ENCODE peak calls at places on chromosomes 16 and 17, in four cellular contexts. One of them, this sample, is unnamed.

GRCh38 chr16:86214326-86215232 is 295.7 kb upstream of the FOXF1 start:
- DNase-seq in endothelial cell of umbilical vein: no peak
- DNase-seq in A549: no peak
- DNase-seq in GM12878: no peak
- DNase-seq in this sample: no peak

GRCh38 chr17:80817861-80818260 is 173.8 kb upstream of the CHMP6 start:
- DNase-seq in endothelial cell of umbilical vein: no peak
- DNase-seq in A549: no peak
- DNase-seq in GM12878: no peak
- DNase-seq in this sample: no peak

GRCh38 chr17:602436-602835 is 112.2 kb downstream of the VPS53 start:
- DNase-seq in endothelial cell of umbilical vein: no peak
- DNase-seq in A549: no peak
- DNase-seq in GM12878: no peak
- DNase-seq in this sample: no peak

GRCh38 chr16:67199011-67199807 is at the start of gene ELMO3:
- DNase-seq in endothelial cell of umbilical vein: no peak
- DNase-seq in A549: no peak
- DNase-seq in GM12878: no peak
- DNase-seq in this sample: no peak

GRCh38 chr16:30930160-30930571 is 6.8 kb downstream of the FBXL19 start:
- DNase-seq in endothelial cell of umbilical vein: no peak
- DNase-seq in A549: no peak
- DNase-seq in GM12878: no peak
- DNase-seq in this sample: no peak

GRCh38 chr16:59327894-59328293 is 593.8 kb upstream of the GOT2 start:
- DNase-seq in endothelial cell of umbilical vein: no peak
- DNase-seq in A549: no peak
- DNase-seq in GM12878: no peak
- DNase-seq in this sample: no peak

GRCh38 chr16:24681793-24682192 is 47.7 kb upstream of the TNRC6A start:
- DNase-seq in endothelial cell of umbilical vein: no peak
- DNase-seq in A549: peak
- DNase-seq in GM12878: no peak
- DNase-seq in this sample: no peak

GRCh38 chr16:67506468-67506867 is 22.2 kb upstream of the RIPOR1 start:
- DNase-seq in endothelial cell of umbilical vein: no peak
- DNase-seq in A549: no peak
- DNase-seq in GM12878: no peak
- DNase-seq in this sample: no peak

GRCh38 chr16:28191364-28191985 is 20.3 kb downstream of the XPO6 start:
- DNase-seq in endothelial cell of umbilical vein: no peak
- DNase-seq in A549: no peak
- DNase-seq in GM12878: no peak
- DNase-seq in this sample: no peak

GRCh38 chr17:51734462-51734861 is 424.1 kb downstream of the CA10 start:
- DNase-seq in endothelial cell of umbilical vein: no peak
- DNase-seq in A549: no peak
- DNase-seq in GM12878: no peak
- DNase-seq in this sample: no peak

GRCh38 chr16:82152641-82153094 is 17.4 kb downstream of the MPHOSPH6 start:
- DNase-seq in endothelial cell of umbilical vein: no peak
- DNase-seq in A549: peak
- DNase-seq in GM12878: no peak
- DNase-seq in this sample: no peak

GRCh38 chr16:53093162-53093744 is 38.5 kb downstream of the CHD9 start:
- DNase-seq in endothelial cell of umbilical vein: no peak
- DNase-seq in A549: no peak
- DNase-seq in GM12878: no peak
- DNase-seq in this sample: no peak

GRCh38 chr16:55021595-55022475 is 91.2 kb downstream of the IRX5 start:
- DNase-seq in endothelial cell of umbilical vein: no peak
- DNase-seq in A549: peak
- DNase-seq in GM12878: no peak
- DNase-seq in this sample: peak

GRCh38 chr16:4392382-4393242 is 21.0 kb downstream of the VASN start:
- DNase-seq in endothelial cell of umbilical vein: no peak
- DNase-seq in A549: no peak
- DNase-seq in GM12878: no peak
- DNase-seq in this sample: no peak

GRCh38 chr16:23182675-23183485 is at the start of gene SCNN1G:
- DNase-seq in endothelial cell of umbilical vein: no peak
- DNase-seq in A549: no peak
- DNase-seq in GM12878: no peak
- DNase-seq in this sample: peak

GRCh38 chr16:2462031-2462866 is 2.3 kb downstream of the TEDC2 start:
- DNase-seq in endothelial cell of umbilical vein: no peak
- DNase-seq in A549: no peak
- DNase-seq in GM12878: no peak
- DNase-seq in this sample: no peak

GRCh38 chr16:71383054-71383773 is 24.7 kb downstream of the CALB2 start:
- DNase-seq in endothelial cell of umbilical vein: no peak
- DNase-seq in A549: no peak
- DNase-seq in GM12878: no peak
- DNase-seq in this sample: peak

GRCh38 chr16:52460652-52461172 is 86.2 kb downstream of the TOX3 start:
- DNase-seq in endothelial cell of umbilical vein: no peak
- DNase-seq in A549: no peak
- DNase-seq in GM12878: no peak
- DNase-seq in this sample: no peak

GRCh38 chr17:47205419-47205963 is 3.7 kb upstream of the MYL4 start:
- DNase-seq in endothelial cell of umbilical vein: no peak
- DNase-seq in A549: no peak
- DNase-seq in GM12878: peak
- DNase-seq in this sample: no peak

GRCh38 chr17:49076575-49077384 is 55.8 kb upstream of the B4GALNT2 start:
- DNase-seq in endothelial cell of umbilical vein: peak
- DNase-seq in A549: peak
- DNase-seq in GM12878: no peak
- DNase-seq in this sample: no peak

GRCh38 chr17:34364741-34365140 is 1.7 kb upstream of the CCL1 start:
- DNase-seq in endothelial cell of umbilical vein: no peak
- DNase-seq in A549: no peak
- DNase-seq in GM12878: no peak
- DNase-seq in this sample: no peak

GRCh38 chr16:77435240-77435819 is 496 bp upstream of the ADAMTS18 start:
- DNase-seq in endothelial cell of umbilical vein: no peak
- DNase-seq in A549: no peak
- DNase-seq in GM12878: no peak
- DNase-seq in this sample: no peak

GRCh38 chr17:14972844-14973243 is 292.3 kb downstream of the PMP22 start:
- DNase-seq in endothelial cell of umbilical vein: no peak
- DNase-seq in A549: no peak
- DNase-seq in GM12878: no peak
- DNase-seq in this sample: no peak

GRCh38 chr16:88432753-88433152 is 20.3 kb upstream of the ZFPM1 start:
- DNase-seq in endothelial cell of umbilical vein: no peak
- DNase-seq in A549: no peak
- DNase-seq in GM12878: no peak
- DNase-seq in this sample: no peak

GRCh38 chr17:67047382-67047781 is 3.0 kb downstream of the CACNG1 start:
- DNase-seq in endothelial cell of umbilical vein: no peak
- DNase-seq in A549: no peak
- DNase-seq in GM12878: no peak
- DNase-seq in this sample: no peak

GRCh38 chr16:84436196-84436595 is 67.9 kb downstream of the ATP2C2 start:
- DNase-seq in endothelial cell of umbilical vein: no peak
- DNase-seq in A549: no peak
- DNase-seq in GM12878: no peak
- DNase-seq in this sample: no peak

GRCh38 chr17:20206591-20206990 is 197.4 kb downstream of the SPECC1 start:
- DNase-seq in endothelial cell of umbilical vein: peak
- DNase-seq in A549: peak
- DNase-seq in GM12878: no peak
- DNase-seq in this sample: no peak

GRCh38 chr17:75345514-75346167 is 56.4 kb upstream of the SLC25A19 start:
- DNase-seq in endothelial cell of umbilical vein: no peak
- DNase-seq in A549: no peak
- DNase-seq in GM12878: peak
- DNase-seq in this sample: peak

GRCh38 chr16:57577691-57578224 is 35.3 kb downstream of the ADGRG5 start:
- DNase-seq in endothelial cell of umbilical vein: no peak
- DNase-seq in A549: no peak
- DNase-seq in GM12878: no peak
- DNase-seq in this sample: peak

GRCh38 chr17:39963826-39964225 is 1.0 kb downstream of the GSDMA start:
- DNase-seq in endothelial cell of umbilical vein: no peak
- DNase-seq in A549: no peak
- DNase-seq in GM12878: no peak
- DNase-seq in this sample: no peak

GRCh38 chr16:48295493-48296281 is 48.3 kb upstream of the ABCC11 start:
- DNase-seq in endothelial cell of umbilical vein: no peak
- DNase-seq in A549: no peak
- DNase-seq in GM12878: no peak
- DNase-seq in this sample: no peak

GRCh38 chr16:86718118-86718517 is 139.8 kb downstream of the FOXL1 start:
- DNase-seq in endothelial cell of umbilical vein: peak
- DNase-seq in A549: peak
- DNase-seq in GM12878: peak
- DNase-seq in this sample: no peak

GRCh38 chr17:73194514-73195222 is 1.8 kb downstream of the COG1 start:
- DNase-seq in endothelial cell of umbilical vein: no peak
- DNase-seq in A549: no peak
- DNase-seq in GM12878: no peak
- DNase-seq in this sample: no peak

GRCh38 chr17:38701504-38702165 is 3.4 kb upstream of the MLLT6 start:
- DNase-seq in endothelial cell of umbilical vein: peak
- DNase-seq in A549: peak
- DNase-seq in GM12878: peak
- DNase-seq in this sample: peak

GRCh38 chr17:3557768-3558583 is at the start of gene TRPV3:
- DNase-seq in endothelial cell of umbilical vein: no peak
- DNase-seq in A549: no peak
- DNase-seq in GM12878: peak
- DNase-seq in this sample: no peak
- TF ChIP-seq MYC in endothelial cell of umbilical vein: no peak
- TF ChIP-seq MYC in A549: no peak
- TF ChIP-seq MYC in GM12878: no peak
- TF ChIP-seq MYC in this sample: no peak

DNA sequence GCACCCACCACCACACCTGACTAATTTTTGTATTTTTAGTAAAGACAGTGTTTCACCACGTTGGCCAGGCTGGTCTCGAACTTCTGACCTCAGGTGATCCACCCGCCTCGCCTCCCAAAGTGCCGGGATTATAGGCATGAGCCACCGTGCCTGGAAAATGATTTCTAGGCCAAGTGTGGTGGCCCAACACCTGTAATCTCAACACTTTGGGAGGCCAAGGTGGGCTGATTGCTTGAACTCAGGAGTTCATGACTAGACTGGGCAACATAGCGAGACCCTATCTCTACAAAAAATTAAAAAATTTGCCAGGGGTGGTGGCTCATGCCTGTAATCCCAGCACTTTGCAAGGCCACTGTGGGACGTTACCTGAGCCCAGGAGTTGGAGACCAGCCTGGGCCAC is 11.0 kb upstream of the BAIAP3 start:
- DNase-seq in endothelial cell of umbilical vein: no peak
- DNase-seq in A549: no peak
- DNase-seq in GM12878: no peak
- DNase-seq in this sample: no peak
- TF ChIP-seq MAX in endothelial cell of umbilical vein: no peak
- TF ChIP-seq MAX in A549: no peak
- TF ChIP-seq MAX in GM12878: no peak
- TF ChIP-seq MAX in this sample: no peak

GRCh38 chr17:43531955-43532354 is 14.2 kb downstream of the ETV4 start:
- DNase-seq in endothelial cell of umbilical vein: no peak
- DNase-seq in A549: no peak
- DNase-seq in GM12878: no peak
- DNase-seq in this sample: no peak

GRCh38 chr17:43529977-43530302 is 16.2 kb downstream of the ETV4 start:
- DNase-seq in endothelial cell of umbilical vein: no peak
- DNase-seq in A549: no peak
- DNase-seq in GM12878: no peak
- DNase-seq in this sample: no peak

GRCh38 chr17:43531082-43531378 is 15.1 kb downstream of the ETV4 start:
- DNase-seq in endothelial cell of umbilical vein: no peak
- DNase-seq in A549: no peak
- DNase-seq in GM12878: no peak
- DNase-seq in this sample: no peak

GRCh38 chr17:43528988-43529814 is 16.9 kb downstream of the ETV4 start:
- DNase-seq in endothelial cell of umbilical vein: no peak
- DNase-seq in A549: no peak
- DNase-seq in GM12878: no peak
- DNase-seq in this sample: no peak

DNA sequence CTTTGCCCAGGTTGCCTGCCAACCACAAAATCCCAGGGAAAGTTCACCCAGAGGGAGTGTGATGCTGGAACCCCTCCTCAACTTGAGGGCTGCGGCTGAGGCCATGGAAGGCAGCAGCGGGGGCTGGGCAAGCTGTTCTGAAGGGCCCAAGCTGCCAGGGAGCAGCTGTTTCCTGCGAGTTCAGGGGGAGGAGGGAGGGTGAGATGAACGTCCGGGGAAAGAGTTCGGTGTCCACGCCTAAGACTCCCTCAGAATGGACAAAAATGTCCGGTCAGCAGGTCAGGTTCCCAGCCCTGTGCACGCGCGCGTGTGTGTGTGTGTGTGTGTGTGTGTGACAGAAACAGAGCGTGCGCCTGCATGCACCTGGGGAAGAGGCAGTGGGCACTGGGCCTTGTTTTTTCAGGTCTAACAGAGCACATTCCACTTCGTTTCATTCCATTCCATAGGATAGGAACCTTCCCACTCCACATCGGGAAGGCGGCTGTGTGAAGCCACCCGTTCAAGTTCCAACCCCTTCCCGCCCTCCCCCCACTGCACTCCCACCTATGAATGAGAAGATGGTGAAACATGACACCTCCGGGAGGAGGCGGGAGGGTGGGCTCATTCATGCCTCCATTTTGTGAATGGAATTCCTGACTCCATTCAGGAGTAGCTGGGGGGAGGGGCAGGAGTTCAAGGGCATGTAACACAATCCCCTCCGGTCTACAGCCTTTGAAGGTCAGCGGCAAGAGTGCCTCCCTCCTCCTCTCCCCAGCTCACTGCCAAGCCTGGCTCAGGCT is 15.6 kb downstream of the ETV4 start:
- DNase-seq in endothelial cell of umbilical vein: peak
- DNase-seq in A549: no peak
- DNase-seq in GM12878: no peak
- DNase-seq in this sample: no peak
- TF ChIP-seq POLR2A in endothelial cell of umbilical vein: peak
- TF ChIP-seq POLR2A in A549: no peak
- TF ChIP-seq POLR2A in GM12878: no peak
- TF ChIP-seq POLR2A in this sample: no peak

GRCh38 chr17:54439816-54440215 is 460.8 kb upstream of the TOM1L1 start:
- DNase-seq in endothelial cell of umbilical vein: no peak
- DNase-seq in A549: no peak
- DNase-seq in GM12878: no peak
- DNase-seq in this sample: no peak

DNA sequence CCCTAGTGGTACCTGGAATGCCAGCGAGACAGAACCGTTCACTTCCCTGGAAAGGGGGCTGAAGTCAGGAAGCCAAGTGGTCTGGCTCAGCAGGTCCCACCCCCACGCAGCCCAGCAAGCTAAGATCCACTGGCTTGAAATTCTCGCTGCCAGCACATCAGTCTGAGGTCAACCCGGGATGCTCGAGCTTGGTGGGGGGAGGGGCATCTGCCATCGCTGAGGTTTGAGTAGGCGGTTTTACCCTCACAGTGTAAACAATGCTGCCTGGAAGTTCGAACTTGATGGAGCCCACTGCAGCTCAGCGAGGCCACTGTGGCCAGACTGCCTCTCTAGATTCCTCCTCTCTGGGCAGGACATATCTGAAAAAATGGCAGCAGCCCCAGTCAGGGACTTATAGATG is 464.7 kb upstream of the TOM1L1 start:
- DNase-seq in endothelial cell of umbilical vein: no peak
- DNase-seq in A549: no peak
- DNase-seq in GM12878: no peak
- DNase-seq in this sample: no peak
- TF ChIP-seq MYC in endothelial cell of umbilical vein: no peak
- TF ChIP-seq MYC in A549: no peak
- TF ChIP-seq MYC in GM12878: no peak
- TF ChIP-seq MYC in this sample: no peak